ENCODE peak calls at places on chromosome 3, in seven cellular contexts. M is lower lobe of right lung; I is Ammon's horn; P is ELF-1; J is T-helper 22 cell; X is activated T-helper 1 cell treated with Interleukin-2 at 50 U/mL for 16 hours; U is activated CD4-positive, alpha-beta T cell treated with anti-CD3 and anti-CD28 coated beads, Interleukin-2, amount 10 ng/mL, durations not matched to agents 7 days and 5 days. L is an unnamed sample.

GRCh38 chr3:179015551-179016020 is 56.0 kb downstream of the ZMAT3 start:
- DNase-seq in U (peak; percentile 87), J (peak; percentile 17), M (no peak), P (peak; percentile 59), X (peak; percentile 13), I (peak; percentile 78), L (peak; percentile 84)

GRCh38 chr3:110414851-110415250 is 656.8 kb upstream of the NECTIN3 start:
- DNase-seq in X (no peak), M (no peak), U (no peak), I (no peak), P (no peak), J (no peak), L (no peak)

GRCh38 chr3:188817920-188818239 is 353.9 kb upstream of the TPRG1 start:
- DNase-seq in X (no peak), I (no peak), J (no peak), P (no peak), U (no peak), M (no peak), L (no peak)

GRCh38 chr3:14946749-14947104 is 656 bp upstream of the NR2C2 start:
- DNase-seq in X (no peak), P (no peak), I (no peak), M (no peak), J (no peak), U (no peak), L (peak; percentile 20)

GRCh38 chr3:120462409-120462959 is 11.7 kb upstream of the FSTL1 start:
- DNase-seq in I (no peak), P (no peak), X (no peak), M (no peak), J (no peak), U (no peak), L (no peak)

GRCh38 chr3:156790141-156790540 is 36.0 kb upstream of the LEKR1 start:
- DNase-seq in X (no peak), J (no peak), P (no peak), U (no peak), M (no peak), I (no peak), L (no peak)

GRCh38 chr3:73086071-73086494 is 24.6 kb downstream of the EBLN2 start:
- DNase-seq in P (peak; percentile 42), M (no peak), X (peak; percentile 11), J (no peak), I (peak; percentile 70), U (peak; percentile 52), L (peak; percentile 37)

GRCh38 chr3:56851966-56852884 is 50.5 kb upstream of the ARHGEF3 start:
- DNase-seq in I (no peak), P (no peak), M (no peak), X (no peak), J (no peak), U (no peak), L (no peak)

GRCh38 chr3:12477256-12477655 is 7.0 kb upstream of the TSEN2 start:
- DNase-seq in J (no peak), P (no peak), I (no peak), M (no peak), U (no peak), X (no peak), L (no peak)